ENCODE peak calls at places on chromosomes 12 and 14, in ten cellular contexts. One of them, this sample, is unnamed.

GRCh38 chr12:15808250-15808971 is 19.2 kb upstream of the EPS8 start:
- DNase-seq in naive B cell: no peak
- DNase-seq in GM13977: no peak
- DNase-seq in iris pigment epithelial cell: peak
- DNase-seq in MM.1S: no peak
- DNase-seq in uterus: no peak
- DNase-seq in fibroblast of lung: peak
- DNase-seq in H7: no peak
- DNase-seq in LoVo: no peak
- DNase-seq in GM12864: no peak
- DNase-seq in this sample: peak

GRCh38 chr14:105464501-105464900 is 10.1 kb upstream of the CRIP2 start:
- DNase-seq in naive B cell: no peak
- DNase-seq in GM13977: no peak
- DNase-seq in iris pigment epithelial cell: no peak
- DNase-seq in MM.1S: no peak
- DNase-seq in uterus: no peak
- DNase-seq in fibroblast of lung: no peak
- DNase-seq in H7: no peak
- DNase-seq in LoVo: no peak
- DNase-seq in GM12864: no peak
- DNase-seq in this sample: no peak

GRCh38 chr12:88958153-88958552 is 377.9 kb upstream of the KITLG start:
- DNase-seq in naive B cell: no peak
- DNase-seq in GM13977: no peak
- DNase-seq in iris pigment epithelial cell: no peak
- DNase-seq in MM.1S: no peak
- DNase-seq in uterus: no peak
- DNase-seq in fibroblast of lung: no peak
- DNase-seq in H7: no peak
- DNase-seq in LoVo: no peak
- DNase-seq in GM12864: no peak
- DNase-seq in this sample: no peak

GRCh38 chr14:57013987-57014386 is 203.7 kb upstream of the OTX2 start:
- DNase-seq in naive B cell: no peak
- DNase-seq in GM13977: no peak
- DNase-seq in iris pigment epithelial cell: no peak
- DNase-seq in MM.1S: no peak
- DNase-seq in uterus: no peak
- DNase-seq in fibroblast of lung: no peak
- DNase-seq in H7: no peak
- DNase-seq in LoVo: no peak
- DNase-seq in GM12864: no peak
- DNase-seq in this sample: no peak

GRCh38 chr14:45359766-45360165 is 106.8 kb upstream of the MIS18BP1 start:
- DNase-seq in naive B cell: no peak
- DNase-seq in GM13977: no peak
- DNase-seq in iris pigment epithelial cell: no peak
- DNase-seq in MM.1S: no peak
- DNase-seq in uterus: no peak
- DNase-seq in fibroblast of lung: no peak
- DNase-seq in H7: no peak
- DNase-seq in LoVo: no peak
- DNase-seq in GM12864: no peak
- DNase-seq in this sample: peak

GRCh38 chr14:105485720-105486332 is 860 bp upstream of the CRIP1 start:
- DNase-seq in naive B cell: peak
- DNase-seq in GM13977: no peak
- DNase-seq in iris pigment epithelial cell: no peak
- DNase-seq in MM.1S: no peak
- DNase-seq in uterus: no peak
- DNase-seq in fibroblast of lung: no peak
- DNase-seq in H7: peak
- DNase-seq in LoVo: no peak
- DNase-seq in GM12864: no peak
- DNase-seq in this sample: no peak

GRCh38 chr12:106429636-106430035 is 72.1 kb downstream of the POLR3B start:
- DNase-seq in naive B cell: no peak
- DNase-seq in GM13977: no peak
- DNase-seq in iris pigment epithelial cell: peak
- DNase-seq in MM.1S: no peak
- DNase-seq in uterus: no peak
- DNase-seq in fibroblast of lung: no peak
- DNase-seq in H7: no peak
- DNase-seq in LoVo: no peak
- DNase-seq in GM12864: no peak
- DNase-seq in this sample: no peak

GRCh38 chr14:76376001-76376404 is at the start of gene ESRRB:
- DNase-seq in naive B cell: no peak
- DNase-seq in GM13977: no peak
- DNase-seq in iris pigment epithelial cell: peak
- DNase-seq in MM.1S: no peak
- DNase-seq in uterus: no peak
- DNase-seq in fibroblast of lung: peak
- DNase-seq in H7: peak
- DNase-seq in LoVo: no peak
- DNase-seq in GM12864: no peak
- DNase-seq in this sample: no peak

GRCh38 chr14:24673534-24674203 is 39.7 kb upstream of the GZMB start:
- DNase-seq in naive B cell: no peak
- DNase-seq in GM13977: no peak
- DNase-seq in iris pigment epithelial cell: no peak
- DNase-seq in MM.1S: peak
- DNase-seq in uterus: no peak
- DNase-seq in fibroblast of lung: no peak
- DNase-seq in H7: no peak
- DNase-seq in LoVo: no peak
- DNase-seq in GM12864: no peak
- DNase-seq in this sample: no peak

GRCh38 chr12:56751712-56752598 is at the start of gene PRIM1:
- DNase-seq in naive B cell: peak
- DNase-seq in GM13977: peak
- DNase-seq in iris pigment epithelial cell: peak
- DNase-seq in MM.1S: peak
- DNase-seq in uterus: peak
- DNase-seq in fibroblast of lung: peak
- DNase-seq in H7: peak
- DNase-seq in LoVo: peak
- DNase-seq in GM12864: peak
- DNase-seq in this sample: peak

GRCh38 chr12:103493199-103493598 is 2.6 kb downstream of the C12orf42 start:
- DNase-seq in naive B cell: no peak
- DNase-seq in GM13977: no peak
- DNase-seq in iris pigment epithelial cell: no peak
- DNase-seq in MM.1S: no peak
- DNase-seq in uterus: no peak
- DNase-seq in fibroblast of lung: no peak
- DNase-seq in H7: no peak
- DNase-seq in LoVo: no peak
- DNase-seq in GM12864: no peak
- DNase-seq in this sample: no peak

GRCh38 chr12:106709068-106709511 is 65.4 kb upstream of the RIC8B start:
- DNase-seq in naive B cell: no peak
- DNase-seq in GM13977: no peak
- DNase-seq in iris pigment epithelial cell: no peak
- DNase-seq in MM.1S: no peak
- DNase-seq in uterus: no peak
- DNase-seq in fibroblast of lung: no peak
- DNase-seq in H7: no peak
- DNase-seq in LoVo: no peak
- DNase-seq in GM12864: no peak
- DNase-seq in this sample: no peak

GRCh38 chr14:29463727-29464370 is 463.8 kb downstream of the PRKD1 start:
- DNase-seq in naive B cell: no peak
- DNase-seq in GM13977: no peak
- DNase-seq in iris pigment epithelial cell: peak
- DNase-seq in MM.1S: no peak
- DNase-seq in uterus: no peak
- DNase-seq in fibroblast of lung: peak
- DNase-seq in H7: no peak
- DNase-seq in LoVo: no peak
- DNase-seq in GM12864: no peak
- DNase-seq in this sample: peak

GRCh38 chr12:25054783-25055144 is 105.9 kb upstream of the BCAT1 start:
- DNase-seq in naive B cell: no peak
- DNase-seq in GM13977: no peak
- DNase-seq in iris pigment epithelial cell: peak
- DNase-seq in MM.1S: no peak
- DNase-seq in uterus: no peak
- DNase-seq in fibroblast of lung: peak
- DNase-seq in H7: no peak
- DNase-seq in LoVo: no peak
- DNase-seq in GM12864: peak
- DNase-seq in this sample: no peak

GRCh38 chr12:22924391-22924790 is 299.4 kb downstream of the ETNK1 start:
- DNase-seq in naive B cell: no peak
- DNase-seq in GM13977: no peak
- DNase-seq in iris pigment epithelial cell: no peak
- DNase-seq in MM.1S: no peak
- DNase-seq in uterus: no peak
- DNase-seq in fibroblast of lung: no peak
- DNase-seq in H7: no peak
- DNase-seq in LoVo: no peak
- DNase-seq in GM12864: no peak
- DNase-seq in this sample: no peak

GRCh38 chr12:88035271-88035906 is 6.2 kb upstream of the C12orf50 start:
- DNase-seq in naive B cell: peak
- DNase-seq in GM13977: peak
- DNase-seq in iris pigment epithelial cell: peak
- DNase-seq in MM.1S: peak
- DNase-seq in uterus: peak
- DNase-seq in fibroblast of lung: peak
- DNase-seq in H7: peak
- DNase-seq in LoVo: peak
- DNase-seq in GM12864: peak
- DNase-seq in this sample: peak

GRCh38 chr14:57918791-57919190 is 52.9 kb upstream of the SLC35F4 start:
- DNase-seq in naive B cell: no peak
- DNase-seq in GM13977: no peak
- DNase-seq in iris pigment epithelial cell: no peak
- DNase-seq in MM.1S: no peak
- DNase-seq in uterus: no peak
- DNase-seq in fibroblast of lung: no peak
- DNase-seq in H7: no peak
- DNase-seq in LoVo: no peak
- DNase-seq in GM12864: no peak
- DNase-seq in this sample: no peak

GRCh38 chr12:95870897-95871296 is 12.1 kb downstream of the SNRPF start:
- DNase-seq in naive B cell: no peak
- DNase-seq in GM13977: no peak
- DNase-seq in iris pigment epithelial cell: peak
- DNase-seq in MM.1S: no peak
- DNase-seq in uterus: no peak
- DNase-seq in fibroblast of lung: no peak
- DNase-seq in H7: no peak
- DNase-seq in LoVo: no peak
- DNase-seq in GM12864: no peak
- DNase-seq in this sample: no peak

GRCh38 chr14:29222671-29223268 is 456.2 kb downstream of the FOXG1 start:
- DNase-seq in naive B cell: no peak
- DNase-seq in GM13977: no peak
- DNase-seq in iris pigment epithelial cell: peak
- DNase-seq in MM.1S: peak
- DNase-seq in uterus: no peak
- DNase-seq in fibroblast of lung: peak
- DNase-seq in H7: peak
- DNase-seq in LoVo: peak
- DNase-seq in GM12864: no peak
- DNase-seq in this sample: peak

GRCh38 chr12:51820721-51821422 is 27.6 kb downstream of the FIGNL2 start:
- DNase-seq in naive B cell: peak
- DNase-seq in GM13977: peak
- DNase-seq in iris pigment epithelial cell: no peak
- DNase-seq in MM.1S: no peak
- DNase-seq in uterus: peak
- DNase-seq in fibroblast of lung: peak
- DNase-seq in H7: peak
- DNase-seq in LoVo: no peak
- DNase-seq in GM12864: no peak
- DNase-seq in this sample: no peak

GRCh38 chr12:1552978-1553471 is 41.4 kb downstream of the FBXL14 start:
- DNase-seq in naive B cell: no peak
- DNase-seq in GM13977: no peak
- DNase-seq in iris pigment epithelial cell: no peak
- DNase-seq in MM.1S: no peak
- DNase-seq in uterus: no peak
- DNase-seq in fibroblast of lung: peak
- DNase-seq in H7: no peak
- DNase-seq in LoVo: no peak
- DNase-seq in GM12864: no peak
- DNase-seq in this sample: no peak

GRCh38 chr12:52655720-52656124 is 3.7 kb upstream of the KRT2 start:
- DNase-seq in naive B cell: no peak
- DNase-seq in GM13977: no peak
- DNase-seq in iris pigment epithelial cell: no peak
- DNase-seq in MM.1S: no peak
- DNase-seq in uterus: no peak
- DNase-seq in fibroblast of lung: no peak
- DNase-seq in H7: no peak
- DNase-seq in LoVo: no peak
- DNase-seq in GM12864: no peak
- DNase-seq in this sample: no peak

GRCh38 chr14:106518054-106518943 is 991.9 kb downstream of the TMEM121 start:
- DNase-seq in naive B cell: peak
- DNase-seq in GM13977: peak
- DNase-seq in iris pigment epithelial cell: no peak
- DNase-seq in MM.1S: peak
- DNase-seq in uterus: no peak
- DNase-seq in fibroblast of lung: no peak
- DNase-seq in H7: no peak
- DNase-seq in LoVo: no peak
- DNase-seq in GM12864: peak
- DNase-seq in this sample: no peak

GRCh38 chr12:91326043-91327027 is 143.7 kb upstream of the DCN start:
- DNase-seq in naive B cell: peak
- DNase-seq in GM13977: peak
- DNase-seq in iris pigment epithelial cell: peak
- DNase-seq in MM.1S: peak
- DNase-seq in uterus: peak
- DNase-seq in fibroblast of lung: peak
- DNase-seq in H7: peak
- DNase-seq in LoVo: peak
- DNase-seq in GM12864: peak
- DNase-seq in this sample: peak

GRCh38 chr12:95230313-95230712 is 12.7 kb downstream of the VEZT start:
- DNase-seq in naive B cell: no peak
- DNase-seq in GM13977: no peak
- DNase-seq in iris pigment epithelial cell: no peak
- DNase-seq in MM.1S: no peak
- DNase-seq in uterus: no peak
- DNase-seq in fibroblast of lung: no peak
- DNase-seq in H7: no peak
- DNase-seq in LoVo: no peak
- DNase-seq in GM12864: no peak
- DNase-seq in this sample: no peak

GRCh38 chr12:49259452-49259851 is 5.4 kb upstream of the TUBA1C start:
- DNase-seq in naive B cell: no peak
- DNase-seq in GM13977: no peak
- DNase-seq in iris pigment epithelial cell: no peak
- DNase-seq in MM.1S: no peak
- DNase-seq in uterus: no peak
- DNase-seq in fibroblast of lung: no peak
- DNase-seq in H7: no peak
- DNase-seq in LoVo: no peak
- DNase-seq in GM12864: no peak
- DNase-seq in this sample: no peak